ENCODE peak calls at places on chromosomes 5 and 9, in eight cellular contexts. S, X, E, I, Q, V, W and C are unnamed samples.

GRCh38 chr5:39138892-39139291 is 64.7 kb upstream of the RICTOR start:
- DNase-seq in Q (no peak), E (no peak), X (no peak), I (peak), W (peak), S (no peak), V (peak), C (no peak)

GRCh38 chr5:10653033-10653432 is 89.2 kb downstream of the ANKRD33B start:
- DNase-seq in E (no peak), Q (no peak), S (no peak), W (no peak), I (no peak), V (no peak), X (no peak), C (no peak)

GRCh38 chr5:43772601-43773031 is 169.6 kb downstream of the NNT start:
- DNase-seq in S (no peak), V (peak), E (no peak), W (no peak), Q (no peak), X (no peak), I (peak), C (no peak)

GRCh38 chr9:86801246-86801645 is 146.1 kb downstream of the GAS1 start:
- DNase-seq in X (no peak), Q (no peak), S (no peak), W (no peak), I (no peak), E (no peak), V (no peak), C (no peak)

GRCh38 chr9:128870128-128870940 is 11.4 kb downstream of the KYAT1 start:
- DNase-seq in S (no peak), E (no peak), I (no peak), W (no peak), X (no peak), Q (no peak), V (no peak), C (no peak)

GRCh38 chr5:133400120-133400519 is 212.2 kb downstream of the FSTL4 start:
- DNase-seq in V (no peak), X (no peak), E (no peak), S (no peak), I (no peak), Q (no peak), W (no peak), C (no peak)

GRCh38 chr9:133709716-133710571 is 28.2 kb downstream of the SARDH start:
- DNase-seq in X (peak), I (no peak), V (no peak), S (no peak), E (peak), Q (no peak), W (no peak), C (no peak)

GRCh38 chr5:116626272-116626723 is 51.7 kb upstream of the SEMA6A start:
- DNase-seq in E (peak), I (peak), S (peak), X (no peak), Q (no peak), V (no peak), W (no peak), C (no peak)

DNA sequence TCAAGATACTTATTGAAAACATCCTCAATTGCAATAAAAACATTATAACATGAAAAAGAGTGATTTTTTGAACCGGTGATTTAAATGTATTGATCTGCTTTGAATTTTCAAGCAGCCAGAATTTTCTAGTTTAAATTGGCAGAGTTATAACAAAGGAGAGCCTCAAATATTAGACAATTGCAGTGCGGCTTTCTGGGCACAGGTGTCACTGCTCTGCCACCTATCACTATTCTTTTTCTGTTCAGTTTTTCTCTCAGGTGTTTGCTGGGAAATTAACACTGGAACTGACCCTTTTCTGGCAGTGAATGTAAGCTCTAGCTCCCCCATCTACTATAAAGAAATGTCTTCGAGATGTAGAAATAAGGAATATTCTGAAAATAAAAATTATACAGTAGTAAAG is 23.0 kb downstream of the ZBED3 start:
- DNase-seq in Q (no peak), S (no peak), I (no peak), V (no peak), E (no peak), X (no peak), W (no peak), C (no peak)
- TF ChIP-seq CTCF in Q (peak), S (no peak), I (no peak), V (no peak), E (no peak), X (no peak), W (no peak), C (no peak)

DNA sequence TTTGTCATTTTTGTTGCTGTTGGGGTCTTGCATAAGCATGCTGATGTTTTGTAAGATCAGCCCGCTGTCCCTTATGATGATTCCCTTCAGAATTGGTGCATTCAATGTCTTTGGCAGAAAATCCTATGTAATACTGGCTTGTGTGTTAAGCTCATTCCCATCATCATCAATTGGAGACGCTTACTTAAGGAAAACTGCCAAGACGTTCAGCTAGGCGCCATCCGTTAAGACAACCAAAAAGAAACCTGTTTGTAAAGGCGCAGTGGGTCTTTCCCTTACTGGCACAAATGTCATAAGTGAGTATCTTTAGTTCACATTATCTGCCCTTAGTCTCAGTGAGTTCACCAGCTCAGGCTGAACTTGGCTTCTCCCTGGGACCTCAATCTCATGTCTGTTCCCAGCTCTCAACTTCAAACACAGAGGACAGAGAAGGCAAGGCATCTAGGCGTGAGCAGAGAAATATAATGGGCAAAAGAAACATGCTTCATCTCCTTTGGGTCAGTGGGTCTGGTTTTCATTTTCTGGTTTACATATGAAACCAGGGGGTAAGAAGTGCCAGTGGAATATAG is 97.9 kb downstream of the EFNA5 start:
- DNase-seq in X (no peak), I (no peak), E (no peak), S (no peak), Q (no peak), W (no peak), V (no peak), C (no peak)
- TF ChIP-seq CTCF in X (no peak), I (no peak), E (no peak), S (no peak), Q (no peak), W (no peak), V (no peak), C (no peak)

DNA sequence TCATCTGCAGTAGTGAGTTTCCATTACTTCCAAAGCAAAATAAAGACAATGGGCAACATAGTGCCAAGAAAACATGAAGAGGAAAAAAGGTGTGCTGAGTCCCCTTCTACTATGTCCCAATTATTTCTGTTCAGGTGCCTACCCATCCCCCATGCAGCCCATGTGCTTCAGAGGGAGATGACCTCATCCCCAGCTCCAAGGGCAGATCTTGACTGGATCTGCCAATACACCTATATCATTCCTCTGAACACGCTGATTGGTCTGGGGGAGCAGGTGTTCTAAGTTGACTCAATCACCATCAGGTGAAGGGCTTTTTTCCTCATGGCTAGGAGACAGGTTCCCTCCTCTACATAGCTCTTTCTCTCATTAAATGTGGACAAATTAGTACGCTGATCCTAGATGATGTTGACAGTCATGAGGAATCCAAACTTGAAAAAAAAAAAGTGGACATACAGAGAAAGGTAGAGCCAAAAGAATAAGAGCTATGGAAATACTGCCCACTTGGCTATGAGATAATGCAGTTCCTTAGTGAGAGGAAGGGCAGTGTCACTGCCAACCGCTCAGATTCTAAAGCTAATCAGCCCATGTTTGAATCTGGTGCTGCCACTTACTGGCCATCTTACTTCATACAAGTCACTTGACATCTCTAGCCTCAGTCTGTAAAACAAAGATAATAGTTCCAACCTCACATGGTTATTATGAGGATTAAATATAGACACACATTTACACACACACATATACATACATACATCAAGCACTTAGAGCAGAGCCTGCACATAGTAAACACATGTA is 23.1 kb downstream of the PRELID2 start:
- DNase-seq in Q (no peak), W (no peak), I (peak), V (no peak), S (no peak), X (no peak), E (no peak), C (no peak)
- TF ChIP-seq CTCF in Q (no peak), W (peak), I (peak), V (peak), S (no peak), X (no peak), E (no peak), C (no peak)

GRCh38 chr5:53874409-53874808 is 314.0 kb downstream of the NDUFS4 start:
- DNase-seq in X (no peak), I (peak), Q (no peak), W (no peak), V (no peak), E (no peak), S (no peak), C (no peak)
- TF ChIP-seq CTCF in X (no peak), I (peak), Q (peak), W (peak), V (peak), E (no peak), S (no peak), C (peak)

DNA sequence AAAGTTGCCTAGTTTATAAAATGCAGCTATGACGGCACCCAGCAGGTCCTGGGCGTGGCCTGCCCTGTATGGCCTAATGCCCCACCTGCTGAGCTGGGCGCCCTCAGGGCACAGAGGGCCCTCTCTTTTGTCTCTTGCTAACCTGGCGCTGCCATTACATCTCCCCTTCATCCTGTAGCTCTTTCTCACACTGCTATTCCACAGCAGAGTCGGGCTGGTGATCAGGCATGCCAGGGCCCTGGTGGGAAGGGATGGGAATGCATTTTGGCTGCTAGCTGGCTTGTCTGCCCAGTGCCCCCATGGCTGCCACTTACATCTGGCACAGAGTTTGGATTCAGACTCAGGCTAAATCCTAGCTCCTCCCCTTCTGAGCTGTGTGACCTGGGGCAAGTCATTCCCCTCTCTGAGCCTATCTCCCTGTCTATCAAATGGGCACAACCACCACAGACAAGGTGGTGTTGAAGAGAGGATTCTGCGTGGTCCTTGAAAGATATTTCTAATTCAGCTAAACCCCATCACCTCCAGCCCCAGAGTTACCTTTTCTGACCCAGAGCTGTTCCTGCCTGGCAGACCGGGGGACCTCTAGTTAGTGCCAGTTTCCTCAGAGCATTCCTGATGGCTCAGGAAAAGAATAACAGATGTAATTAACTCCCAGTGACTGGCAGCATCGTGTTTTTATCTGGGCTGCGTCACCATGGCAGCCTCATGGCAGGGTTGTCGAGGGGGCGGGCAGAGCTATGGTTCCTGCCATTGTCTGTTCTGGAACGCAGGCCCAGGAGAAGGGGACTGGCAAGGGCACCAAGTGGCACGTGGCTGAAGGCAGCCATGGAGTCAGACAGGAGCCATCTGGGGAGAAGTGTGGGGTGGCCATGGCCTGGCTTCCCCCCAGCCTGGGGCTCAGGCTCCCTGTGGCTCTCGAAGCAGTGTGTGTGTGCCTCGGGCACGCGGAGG is 6.3 kb downstream of the PRR7 start:
- DNase-seq in S (no peak), V (no peak), X (no peak), I (no peak), Q (no peak), W (no peak), E (no peak), C (no peak)
- TF ChIP-seq CTCF in S (no peak), V (no peak), X (no peak), I (no peak), Q (no peak), W (no peak), E (no peak), C (no peak)

GRCh38 chr9:99234618-99235017 is 12.5 kb downstream of the SEC61B start:
- DNase-seq in X (no peak), W (no peak), E (no peak), S (no peak), V (no peak), Q (no peak), I (no peak), C (no peak)

GRCh38 chr9:99235069-99235468 is 13.0 kb downstream of the SEC61B start:
- DNase-seq in V (no peak), Q (no peak), X (no peak), S (no peak), W (no peak), I (no peak), E (no peak), C (no peak)

GRCh38 chr9:99237356-99237755 is 15.3 kb downstream of the SEC61B start:
- DNase-seq in E (no peak), V (no peak), S (no peak), I (no peak), Q (no peak), X (no peak), W (no peak), C (no peak)

GRCh38 chr9:99235874-99236627 is 14.0 kb downstream of the SEC61B start:
- DNase-seq in V (no peak), I (no peak), E (no peak), W (no peak), Q (peak), S (no peak), X (no peak), C (no peak)

GRCh38 chr9:99231708-99232107 is 9.6 kb downstream of the SEC61B start:
- DNase-seq in X (peak), S (no peak), Q (peak), V (no peak), E (no peak), W (no peak), I (peak), C (no peak)
- TF ChIP-seq CTCF in X (peak), S (no peak), Q (peak), V (peak), E (no peak), W (peak), I (peak), C (peak)

GRCh38 chr9:89096807-89097206 is 81.8 kb downstream of the SHC3 start:
- DNase-seq in X (no peak), E (no peak), S (no peak), W (no peak), I (no peak), Q (no peak), V (no peak), C (no peak)
- TF ChIP-seq CTCF in X (no peak), E (no peak), S (no peak), W (peak), I (no peak), Q (no peak), V (peak), C (peak)

DNA sequence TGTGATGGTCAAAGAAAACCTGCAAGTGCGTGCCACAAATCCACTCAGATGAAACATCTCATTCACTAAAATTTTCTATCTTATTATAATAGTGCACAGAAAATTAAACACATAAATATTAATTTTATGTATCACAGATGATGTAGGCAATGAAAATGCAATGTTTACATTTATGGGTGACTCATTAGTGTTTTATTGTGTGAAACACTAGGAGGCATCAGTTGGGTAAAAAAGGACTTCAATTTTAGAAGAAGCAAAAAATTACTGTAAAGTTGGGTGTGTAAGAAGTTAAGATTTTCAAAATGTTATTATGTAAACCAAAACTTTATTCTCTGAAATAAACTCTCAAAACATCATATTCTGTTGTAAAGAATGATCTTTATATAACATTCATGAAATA is 4.0 kb downstream of the MEF2C start:
- DNase-seq in V (no peak), W (no peak), I (peak), E (no peak), S (no peak), X (no peak), Q (no peak), C (no peak)
- TF ChIP-seq CTCF in V (no peak), W (peak), I (peak), E (no peak), S (no peak), X (no peak), Q (peak), C (no peak)